ENCODE peak calls at places on chromosome 7, in nine cellular contexts. X is NAMALWA; T is stimulated activated CD8-positive, alpha-beta memory T cell treated with anti-CD3 and anti-CD28 coated beads, Interleukin-12 subunit alpha, Interleukin-12 subunit beta, amount 100 ng/mL, for 4 hours; F is NCI-H2081 treated with DMSO at 0.1 percent for 48 hours; R is ecto neural progenitor cell; S is activated naive CD4-positive, alpha-beta T cell treated with anti-CD3 and anti-CD28 coated beads, Interleukin-2, amount 10 ng/mL, durations not matched to agents 7 days and 5 days; J is T-cell; E is upper lobe of right lung; B is H54. Z is an unnamed sample.

GRCh38 chr7:156558198-156558597 is 82.4 kb upstream of the RNF32 start:
- DNase-seq in X (no peak), T (no peak), F (no peak), R (no peak), S (no peak), J (no peak), E (no peak), B (peak; percentile 47), Z (no peak)

GRCh38 chr7:81150951-81151361 is 232.1 kb upstream of the SEMA3C start:
- DNase-seq in X (no peak), T (no peak), F (peak; percentile 19), R (no peak), S (no peak), J (no peak), E (no peak), B (no peak), Z (no peak)

GRCh38 chr7:88307841-88308240 is 1.1 kb upstream of the STEAP4 start:
- DNase-seq in X (no peak), T (no peak), F (no peak), R (no peak), S (no peak), J (no peak), E (no peak), B (no peak), Z (no peak)

GRCh38 chr7:22859676-22860290 is 37.1 kb upstream of the TOMM7 start:
- DNase-seq in X (no peak), T (no peak), F (no peak), R (no peak), S (no peak), J (no peak), E (no peak), B (no peak), Z (no peak)

GRCh38 chr7:70779321-70779720 is 352.6 kb upstream of the GALNT17 start:
- DNase-seq in X (no peak), T (no peak), F (no peak), R (no peak), S (no peak), J (no peak), E (no peak), B (no peak), Z (no peak)

GRCh38 chr7:126606331-126606730 is 646.4 kb downstream of the GRM8 start:
- DNase-seq in X (no peak), T (no peak), F (no peak), R (no peak), S (no peak), J (no peak), E (no peak), B (no peak), Z (no peak)

GRCh38 chr7:151940048-151940845 is 16.0 kb upstream of the GALNTL5 start:
- DNase-seq in X (no peak), T (no peak), F (no peak), R (no peak), S (no peak), J (no peak), E (no peak), B (no peak), Z (no peak)

GRCh38 chr7:93337047-93337446 is 104.9 kb downstream of the VPS50 start:
- DNase-seq in X (no peak), T (no peak), F (no peak), R (no peak), S (no peak), J (no peak), E (no peak), B (no peak), Z (no peak)

GRCh38 chr7:17654940-17655339 is 285.4 kb downstream of the SNX13 start:
- DNase-seq in X (no peak), T (no peak), F (no peak), R (no peak), S (no peak), J (no peak), E (no peak), B (no peak), Z (no peak)

GRCh38 chr7:92731327-92732063 is 104.9 kb downstream of the CDK6 start:
- DNase-seq in X (peak; percentile 70), T (no peak), F (no peak), R (no peak), S (no peak), J (no peak), E (no peak), B (no peak), Z (no peak)

GRCh38 chr7:98922392-98923107 is 44.2 kb downstream of the TRRAP start:
- DNase-seq in X (no peak), T (no peak), F (no peak), R (no peak), S (no peak), J (no peak), E (peak; percentile 78), B (no peak), Z (no peak)

GRCh38 chr7:130292682-130293257 is at the start of gene CPA4:
- DNase-seq in X (no peak), T (no peak), F (no peak), R (no peak), S (no peak), J (no peak), E (no peak), B (peak; percentile 76), Z (no peak)

GRCh38 chr7:18498327-18498726 is 2.8 kb downstream of the HDAC9 start:
- DNase-seq in X (peak; percentile 45), T (no peak), F (no peak), R (no peak), S (no peak), J (no peak), E (no peak), B (no peak), Z (no peak)

GRCh38 chr7:94149776-94150545 is 145.8 kb upstream of the BET1 start:
- DNase-seq in X (no peak), T (no peak), F (no peak), R (no peak), S (no peak), J (no peak), E (no peak), B (no peak), Z (no peak)

GRCh38 chr7:115910541-115911164 is 119.9 kb downstream of the TFEC start:
- DNase-seq in X (peak; percentile 75), T (no peak), F (no peak), R (no peak), S (no peak), J (no peak), E (no peak), B (no peak), Z (no peak)

GRCh38 chr7:69996132-69996531 is 397.9 kb downstream of the AUTS2 start:
- DNase-seq in X (no peak), T (no peak), F (no peak), R (no peak), S (no peak), J (no peak), E (no peak), B (no peak), Z (no peak)

GRCh38 chr7:75698358-75698757 is 40.4 kb downstream of the HIP1 start:
- DNase-seq in X (peak; percentile 30), T (no peak), F (no peak), R (no peak), S (no peak), J (no peak), E (peak; percentile 3), B (no peak), Z (no peak)

GRCh38 chr7:91852263-91852741 is 28.2 kb downstream of the MTERF1 start:
- DNase-seq in X (peak; percentile 62), T (no peak), F (no peak), R (no peak), S (no peak), J (no peak), E (no peak), B (no peak), Z (no peak)

GRCh38 chr7:55491346-55491745 is 81.0 kb downstream of the VOPP1 start:
- DNase-seq in X (no peak), T (no peak), F (no peak), R (no peak), S (no peak), J (no peak), E (no peak), B (no peak), Z (no peak)

GRCh38 chr7:157903715-157904114 is 566.9 kb downstream of the DNAJB6 start:
- DNase-seq in X (no peak), T (no peak), F (no peak), R (no peak), S (no peak), J (no peak), E (no peak), B (no peak), Z (no peak)

GRCh38 chr7:44050915-44051560 is 6.5 kb downstream of the DBNL start:
- DNase-seq in X (no peak), T (no peak), F (no peak), R (peak; percentile 16), S (no peak), J (no peak), E (peak; percentile 12), B (no peak), Z (no peak)

GRCh38 chr7:114630186-114630824 is 215.7 kb downstream of the FOXP2 start:
- DNase-seq in X (no peak), T (no peak), F (no peak), R (no peak), S (no peak), J (no peak), E (no peak), B (no peak), Z (no peak)

GRCh38 chr7:73896454-73896853 is 35.5 kb downstream of the TMEM270 start:
- DNase-seq in X (no peak), T (no peak), F (no peak), R (no peak), S (no peak), J (no peak), E (no peak), B (no peak), Z (no peak)

GRCh38 chr7:151400626-151401315 is 9.1 kb downstream of the WDR86 start:
- DNase-seq in X (peak; percentile 99), T (no peak), F (no peak), R (no peak), S (no peak), J (no peak), E (peak; percentile 36), B (no peak), Z (no peak)

GRCh38 chr7:82235710-82236109 is 207.9 kb downstream of the CACNA2D1 start:
- DNase-seq in X (no peak), T (no peak), F (no peak), R (no peak), S (no peak), J (no peak), E (no peak), B (no peak), Z (no peak)

GRCh38 chr7:6650086-6650485 is 13.0 kb downstream of the ZNF316 start:
- DNase-seq in X (no peak), T (no peak), F (no peak), R (no peak), S (no peak), J (no peak), E (peak; percentile 16), B (no peak), Z (no peak)

GRCh38 chr7:91286432-91286831 is 22.2 kb downstream of the FZD1 start:
- DNase-seq in X (no peak), T (no peak), F (no peak), R (no peak), S (no peak), J (no peak), E (no peak), B (no peak), Z (no peak)

GRCh38 chr7:42926204-42926603 is 5.8 kb downstream of the PSMA2 start:
- DNase-seq in X (no peak), T (no peak), F (no peak), R (no peak), S (no peak), J (no peak), E (no peak), B (no peak), Z (no peak)

GRCh38 chr7:44789990-44790389 is 6.5 kb upstream of the PPIA start:
- DNase-seq in X (no peak), T (no peak), F (no peak), R (no peak), S (no peak), J (no peak), E (no peak), B (no peak), Z (no peak)

GRCh38 chr7:70645876-70646336 is 486.0 kb upstream of the GALNT17 start:
- DNase-seq in X (no peak), T (no peak), F (no peak), R (no peak), S (no peak), J (no peak), E (no peak), B (no peak), Z (no peak)

GRCh38 chr7:106986450-106986977 is 58.0 kb upstream of the PRKAR2B start:
- DNase-seq in X (no peak), T (no peak), F (no peak), R (no peak), S (no peak), J (no peak), E (no peak), B (no peak), Z (no peak)

Z was measured in DND-41.